ENCODE peak calls at places on chromosomes 6 and 20, in seven cellular contexts. D is MM.1S, Q is IMR-90, W is neural progenitor cell, N is left lung, O is PC-3, K is uterus. X is an unnamed sample.

GRCh38 chr20:35305682-35306556 is 13.7 kb upstream of the FAM83C start:
- DNase-seq in D (no peak), O (peak; percentile 100), W (no peak), Q (peak; percentile 100), K (no peak), N (peak; percentile 83), X (peak; percentile 70)

GRCh38 chr6:12324096-12324495 is 33.9 kb downstream of the EDN1 start:
- DNase-seq in D (no peak), O (peak; percentile 99), W (no peak), K (no peak), Q (peak; percentile 52), N (no peak), X (no peak)

GRCh38 chr6:20969551-20969950 is 435.3 kb downstream of the CDKAL1 start:
- DNase-seq in O (no peak), K (no peak), D (no peak), W (no peak), Q (no peak), N (no peak), X (no peak)

GRCh38 chr6:17167327-17167979 is 65.6 kb downstream of the STMND1 start:
- DNase-seq in W (peak; percentile 76), N (no peak), D (no peak), O (peak; percentile 80), K (no peak), Q (peak; percentile 15), X (no peak)

GRCh38 chr6:18042536-18043145 is 55.2 kb upstream of the KIF13A start:
- DNase-seq in Q (no peak), N (no peak), D (no peak), W (no peak), O (no peak), K (no peak), X (no peak)

GRCh38 chr20:46343358-46344357 is 35.4 kb upstream of the CDH22 start:
- DNase-seq in K (no peak), D (no peak), O (peak; percentile 25), W (no peak), Q (no peak), N (no peak), X (no peak)

GRCh38 chr6:12331474-12331873 is 41.3 kb downstream of the EDN1 start:
- DNase-seq in D (no peak), Q (no peak), N (no peak), O (no peak), W (no peak), K (no peak), X (no peak)

GRCh38 chr6:135267085-135267484 is 86.0 kb downstream of the MYB start:
- DNase-seq in W (no peak), K (no peak), Q (no peak), D (peak; percentile 53), O (no peak), N (no peak), X (no peak)

GRCh38 chr6:52253494-52253893 is 9.2 kb upstream of the IL17F start:
- DNase-seq in N (peak; percentile 70), K (no peak), Q (no peak), D (peak; percentile 22), W (no peak), O (no peak), X (no peak)

GRCh38 chr6:22709804-22710203 is 140.4 kb downstream of the HDGFL1 start:
- DNase-seq in W (no peak), O (no peak), Q (peak; percentile 50), K (no peak), D (no peak), N (no peak), X (no peak)

GRCh38 chr6:44133003-44133931 is 5.9 kb downstream of the TMEM63B start:
- DNase-seq in D (no peak), K (peak; percentile 38), O (peak; percentile 60), W (peak; percentile 71), Q (peak; percentile 39), N (no peak), X (no peak)

GRCh38 chr20:44579313-44580090 is 2.9 kb upstream of the PKIG start:
- DNase-seq in D (no peak), O (no peak), N (no peak), K (no peak), Q (no peak), W (peak; percentile 44), X (no peak)

GRCh38 chr6:161745594-161745993 is 471.7 kb upstream of the AGPAT4 start:
- DNase-seq in W (peak; percentile 15), Q (no peak), N (no peak), K (no peak), D (no peak), O (no peak), X (no peak)

GRCh38 chr6:168088161-168089106 is 9.4 kb upstream of the FRMD1 start:
- DNase-seq in K (peak; percentile 45), W (peak; percentile 85), N (peak; percentile 65), D (no peak), Q (peak; percentile 74), O (no peak), X (no peak)

GRCh38 chr6:112224088-112224487 is 30.3 kb downstream of the LAMA4 start:
- DNase-seq in N (no peak), K (no peak), D (no peak), O (no peak), Q (no peak), W (no peak), X (no peak)

GRCh38 chr6:67880939-67881705 is 754.0 kb upstream of the ADGRB3 start:
- DNase-seq in Q (no peak), W (no peak), O (peak; percentile 5), N (peak; percentile 22), K (no peak), D (no peak), X (no peak)

GRCh38 chr6:106089981-106090380 is 3.8 kb downstream of the PRDM1 start:
- DNase-seq in O (peak; percentile 26), N (no peak), K (no peak), Q (peak; percentile 57), D (peak; percentile 66), W (no peak), X (no peak)

GRCh38 chr20:1204061-1204460 is 807 bp downstream of the C20orf202 start:
- DNase-seq in D (no peak), Q (no peak), W (no peak), N (no peak), O (no peak), K (no peak), X (peak; percentile 13)

GRCh38 chr6:83708970-83709747 is at the start of gene SNAP91:
- DNase-seq in W (peak; percentile 88), Q (no peak), D (peak; percentile 47), N (no peak), K (no peak), O (no peak), X (no peak)

GRCh38 chr20:37562695-37563480 is 35.2 kb upstream of the BLCAP start:
- DNase-seq in O (no peak), N (no peak), Q (no peak), K (no peak), D (no peak), W (no peak), X (no peak)

GRCh38 chr6:112268011-112268410 is 13.6 kb upstream of the LAMA4 start:
- DNase-seq in N (no peak), K (no peak), Q (no peak), D (no peak), W (no peak), O (no peak), X (no peak)

GRCh38 chr20:43533060-43533459 is 25.6 kb downstream of the L3MBTL1 start:
- DNase-seq in D (no peak), Q (peak; percentile 55), N (no peak), W (no peak), O (no peak), K (no peak), X (no peak)

GRCh38 chr6:85458782-85459181 is 8.9 kb downstream of the NT5E start:
- DNase-seq in O (peak; percentile 58), W (no peak), D (no peak), Q (no peak), K (no peak), N (no peak), X (no peak)

GRCh38 chr20:18835850-18836249 is 22.3 kb downstream of the SCP2D1 start:
- DNase-seq in D (no peak), W (no peak), N (no peak), Q (no peak), O (no peak), K (no peak), X (no peak)

DNA sequence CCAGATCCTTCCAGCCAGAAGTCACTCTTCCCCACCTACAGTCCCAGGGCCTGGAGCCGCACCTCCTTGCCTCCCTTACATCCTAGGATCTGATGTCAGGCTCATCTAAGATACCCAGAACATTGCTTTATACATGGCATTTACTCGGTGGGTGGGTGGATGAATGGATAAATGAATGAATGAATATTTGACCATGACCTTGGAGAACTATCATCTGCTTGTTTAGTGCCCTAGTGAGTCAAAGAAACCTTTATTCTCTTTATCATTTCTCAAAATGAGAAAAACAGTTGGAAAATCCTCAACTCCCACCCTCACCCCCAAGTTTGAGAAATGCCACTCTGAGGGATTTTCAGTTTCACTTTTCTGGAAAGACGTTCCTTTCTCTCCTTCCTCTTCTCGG is 56.0 kb downstream of the DAAM2 start:
- DNase-seq in O (no peak), Q (no peak), N (no peak), W (no peak), D (no peak), K (no peak), X (no peak)
- H3K27ac ChIP-seq in O (no peak overlapping the region), Q (no peak overlapping the region), N (no peak overlapping the region), W (no peak overlapping the region), D (no peak overlapping the region), K (no peak overlapping the region), X (peak overlapping the region; percentile 53)

DNA sequence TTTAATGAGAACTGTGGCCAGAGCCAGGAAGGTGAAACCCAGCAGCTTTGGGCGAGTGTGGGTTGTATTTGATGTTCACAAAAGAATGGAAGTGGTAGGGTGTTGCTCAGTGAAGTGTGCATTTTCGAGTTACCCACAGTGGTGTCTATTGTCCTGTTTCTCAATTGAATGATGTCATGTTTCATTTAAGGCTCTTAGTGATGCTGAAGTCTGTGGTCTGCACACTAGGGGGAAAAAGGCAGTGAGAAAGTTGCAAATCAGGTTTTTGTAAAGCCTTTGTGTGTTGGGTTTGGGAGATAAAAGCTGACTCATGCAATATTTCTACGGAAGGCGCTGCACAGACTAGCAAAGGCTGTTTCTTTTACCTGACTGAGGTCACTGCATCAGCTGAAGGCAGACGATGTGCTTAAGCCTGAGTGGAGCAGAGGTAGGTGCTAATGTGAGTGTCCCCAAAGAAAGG is 121.1 kb downstream of the PLEKHG1 start:
- DNase-seq in K (no peak), Q (no peak), D (peak; percentile 65), O (peak; percentile 88), W (peak; percentile 67), N (no peak), X (no peak)
- TF ChIP-seq CTCF in K (no peak), Q (no peak), D (no peak), O (no peak), W (peak; percentile 25), N (no peak), X (no peak)

GRCh38 chr20:48789781-48790544 is 37.8 kb downstream of the PREX1 start:
- DNase-seq in N (no peak), W (no peak), D (no peak), O (no peak), Q (no peak), K (no peak), X (no peak)
- H3K4me1 ChIP-seq in N (peaks cover 15% of the 10 kb centered on the region), W (peaks cover 28% of the 10 kb centered on the region), D (no peaks in the 10 kb centered on the region), O (peaks cover 17% of the 10 kb centered on the region), Q (peaks cover 2% of the 10 kb centered on the region), K (no peaks in the 10 kb centered on the region), X (no peaks in the 10 kb centered on the region)

DNA sequence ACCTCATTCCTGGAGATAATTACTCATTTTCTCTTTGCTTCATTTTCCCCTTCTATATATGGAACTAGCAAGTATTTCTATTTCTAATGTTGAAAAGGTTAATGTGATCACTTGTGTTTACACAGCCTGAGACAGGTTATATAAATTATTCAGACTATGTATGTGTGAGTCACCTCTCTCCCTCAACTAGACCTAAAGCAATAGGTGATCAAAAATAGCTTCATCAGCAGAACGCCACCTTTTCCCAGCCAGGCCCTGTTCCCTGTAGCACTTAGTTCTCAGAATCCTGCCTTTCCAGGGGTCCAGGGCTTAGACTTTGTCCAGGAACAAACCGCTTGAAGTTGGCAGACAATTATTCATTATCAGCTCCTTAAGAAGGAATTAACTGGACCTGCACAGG is 125.3 kb upstream of the EXOC2 start:
- DNase-seq in O (no peak), K (no peak), Q (no peak), W (no peak), N (no peak), D (no peak), X (no peak)
- H3K27ac ChIP-seq in O (no peak overlapping the region), K (no peak overlapping the region), Q (no peak overlapping the region), W (no peak overlapping the region), N (no peak overlapping the region), D (no peak overlapping the region), X (no peak overlapping the region)

X was measured in tibial artery.